ENCODE peak calls at places on chromosomes 5 and 9, in five cellular contexts. One of them, this sample, is unnamed.

GRCh38 chr9:136533775-136534157 is 12.1 kb downstream of the NOTCH1 start:
- DNase-seq in adrenal gland: no peak
- DNase-seq in neural crest cell: no peak
- DNase-seq in colonic mucosa: peak; percentile 74
- DNase-seq in fibroblast of mammary gland: no peak
- DNase-seq in this sample: no peak

GRCh38 chr9:93186151-93186715 is 2.3 kb downstream of the WNK2 start:
- DNase-seq in adrenal gland: no peak
- DNase-seq in neural crest cell: no peak
- DNase-seq in colonic mucosa: peak; percentile 42
- DNase-seq in fibroblast of mammary gland: no peak
- DNase-seq in this sample: no peak

GRCh38 chr5:159377653-159378052 is 47.4 kb upstream of the IL12B start:
- DNase-seq in adrenal gland: no peak
- DNase-seq in neural crest cell: no peak
- DNase-seq in colonic mucosa: no peak
- DNase-seq in fibroblast of mammary gland: no peak
- DNase-seq in this sample: no peak

GRCh38 chr5:24163091-24163490 is 481.7 kb downstream of the CDH10 start:
- DNase-seq in adrenal gland: no peak
- DNase-seq in neural crest cell: no peak
- DNase-seq in colonic mucosa: no peak
- DNase-seq in fibroblast of mammary gland: peak; percentile 35
- DNase-seq in this sample: no peak

GRCh38 chr9:127893392-127893791 is 6.0 kb downstream of the ST6GALNAC6 start:
- DNase-seq in adrenal gland: no peak
- DNase-seq in neural crest cell: no peak
- DNase-seq in colonic mucosa: no peak
- DNase-seq in fibroblast of mammary gland: no peak
- DNase-seq in this sample: no peak

GRCh38 chr9:129775443-129775842 is 22.6 kb upstream of the PTGES start:
- DNase-seq in adrenal gland: no peak
- DNase-seq in neural crest cell: no peak
- DNase-seq in colonic mucosa: no peak
- DNase-seq in fibroblast of mammary gland: no peak
- DNase-seq in this sample: no peak

GRCh38 chr9:116506685-116507084 is 180.4 kb upstream of the TRIM32 start:
- DNase-seq in adrenal gland: no peak
- DNase-seq in neural crest cell: no peak
- DNase-seq in colonic mucosa: no peak
- DNase-seq in fibroblast of mammary gland: peak; percentile 76
- DNase-seq in this sample: no peak

GRCh38 chr5:54309751-54310432 is 481 bp downstream of the ARL15 start:
- DNase-seq in adrenal gland: peak; percentile 46
- DNase-seq in neural crest cell: peak; percentile 5
- DNase-seq in colonic mucosa: peak; percentile 61
- DNase-seq in fibroblast of mammary gland: no peak
- DNase-seq in this sample: peak; percentile 55

GRCh38 chr5:127419007-127419406 is 98.4 kb upstream of the PRRC1 start:
- DNase-seq in adrenal gland: no peak
- DNase-seq in neural crest cell: no peak
- DNase-seq in colonic mucosa: no peak
- DNase-seq in fibroblast of mammary gland: no peak
- DNase-seq in this sample: no peak

GRCh38 chr5:90402521-90403255 is 6.9 kb downstream of the CETN3 start:
- DNase-seq in adrenal gland: no peak
- DNase-seq in neural crest cell: no peak
- DNase-seq in colonic mucosa: no peak
- DNase-seq in fibroblast of mammary gland: no peak
- DNase-seq in this sample: no peak

GRCh38 chr5:74865293-74865798 is 841 bp downstream of the FAM169A start:
- DNase-seq in adrenal gland: no peak
- DNase-seq in neural crest cell: no peak
- DNase-seq in colonic mucosa: peak; percentile 28
- DNase-seq in fibroblast of mammary gland: no peak
- DNase-seq in this sample: no peak

GRCh38 chr5:78560456-78560855 is 88.1 kb downstream of the LHFPL2 start:
- DNase-seq in adrenal gland: no peak
- DNase-seq in neural crest cell: no peak
- DNase-seq in colonic mucosa: no peak
- DNase-seq in fibroblast of mammary gland: no peak
- DNase-seq in this sample: no peak

GRCh38 chr5:149700347-149700746 is 29.8 kb upstream of the PPARGC1B start:
- DNase-seq in adrenal gland: no peak
- DNase-seq in neural crest cell: no peak
- DNase-seq in colonic mucosa: no peak
- DNase-seq in fibroblast of mammary gland: no peak
- DNase-seq in this sample: no peak

GRCh38 chr5:149706158-149706557 is 24.0 kb upstream of the PPARGC1B start:
- DNase-seq in adrenal gland: no peak
- DNase-seq in neural crest cell: no peak
- DNase-seq in colonic mucosa: no peak
- DNase-seq in fibroblast of mammary gland: no peak
- DNase-seq in this sample: no peak

GRCh38 chr5:149702607-149702952 is 27.5 kb upstream of the PPARGC1B start:
- DNase-seq in adrenal gland: no peak
- DNase-seq in neural crest cell: no peak
- DNase-seq in colonic mucosa: no peak
- DNase-seq in fibroblast of mammary gland: no peak
- DNase-seq in this sample: no peak

GRCh38 chr5:149707097-149707496 is 23.0 kb upstream of the PPARGC1B start:
- DNase-seq in adrenal gland: no peak
- DNase-seq in neural crest cell: no peak
- DNase-seq in colonic mucosa: no peak
- DNase-seq in fibroblast of mammary gland: no peak
- DNase-seq in this sample: no peak

DNA sequence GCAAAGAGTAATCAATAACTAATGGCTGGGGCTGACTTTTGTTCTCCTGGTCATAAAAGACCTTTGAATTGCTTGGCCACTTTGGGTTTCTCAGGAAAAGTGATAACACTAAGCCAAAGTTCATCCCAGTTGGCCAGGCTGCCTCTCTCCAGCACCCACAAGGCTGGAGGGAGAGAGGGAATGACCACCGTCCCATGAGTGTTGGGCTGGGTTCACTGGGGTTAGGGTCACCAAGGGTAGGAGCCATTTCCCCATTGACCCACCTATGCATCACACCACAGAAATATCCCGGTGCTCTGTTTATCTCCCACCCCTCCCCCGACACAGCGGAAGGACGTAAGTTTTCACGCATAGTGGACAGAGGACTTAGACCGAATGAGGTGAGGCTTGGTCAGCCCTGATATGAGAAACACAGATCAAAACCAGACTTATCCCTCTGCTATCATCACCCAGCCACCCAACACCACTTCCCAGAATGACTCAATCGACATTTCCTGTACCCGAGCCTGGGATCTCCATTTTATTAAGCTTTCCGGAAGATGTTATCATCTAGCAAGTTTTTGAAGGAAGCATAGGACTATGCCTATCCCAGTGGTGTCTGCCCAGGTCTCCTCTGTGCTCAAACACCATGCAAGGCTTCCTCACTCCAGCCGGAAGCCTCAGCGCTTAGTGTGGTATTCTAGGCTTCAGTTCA is 27.0 kb upstream of the PPARGC1B start:
- DNase-seq in adrenal gland: no peak
- DNase-seq in neural crest cell: no peak
- DNase-seq in colonic mucosa: no peak
- DNase-seq in fibroblast of mammary gland: no peak
- DNase-seq in this sample: no peak
- TF ChIP-seq CTCF in adrenal gland: no peak
- TF ChIP-seq CTCF in neural crest cell: no peak
- TF ChIP-seq CTCF in colonic mucosa: no peak
- TF ChIP-seq CTCF in fibroblast of mammary gland: no peak
- TF ChIP-seq CTCF in this sample: no peak

DNA sequence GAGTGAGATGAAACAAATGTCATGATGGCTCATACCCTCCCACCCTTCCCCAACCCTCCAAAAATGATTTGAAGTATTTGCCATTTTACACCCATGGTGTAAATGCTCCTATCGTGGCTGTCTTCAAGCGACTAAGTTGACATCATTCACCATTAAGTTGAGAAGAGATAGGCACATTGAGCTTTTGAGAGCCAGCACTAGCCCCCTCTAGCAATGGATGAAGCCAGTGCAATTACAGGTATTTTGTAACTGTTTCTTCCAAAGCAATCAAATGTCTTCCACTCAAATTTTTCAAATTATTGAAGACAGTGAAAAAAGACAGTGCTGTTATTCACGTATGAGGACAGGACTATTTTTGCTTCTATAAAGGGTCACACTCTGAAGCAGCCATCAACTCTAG is 371.5 kb upstream of the KLF4 start:
- DNase-seq in adrenal gland: no peak
- DNase-seq in neural crest cell: no peak
- DNase-seq in colonic mucosa: no peak
- DNase-seq in fibroblast of mammary gland: no peak
- DNase-seq in this sample: no peak
- TF ChIP-seq CTCF in adrenal gland: no peak
- TF ChIP-seq CTCF in neural crest cell: no peak
- TF ChIP-seq CTCF in colonic mucosa: no peak
- TF ChIP-seq CTCF in fibroblast of mammary gland: peak; percentile 4
- TF ChIP-seq CTCF in this sample: no peak

DNA sequence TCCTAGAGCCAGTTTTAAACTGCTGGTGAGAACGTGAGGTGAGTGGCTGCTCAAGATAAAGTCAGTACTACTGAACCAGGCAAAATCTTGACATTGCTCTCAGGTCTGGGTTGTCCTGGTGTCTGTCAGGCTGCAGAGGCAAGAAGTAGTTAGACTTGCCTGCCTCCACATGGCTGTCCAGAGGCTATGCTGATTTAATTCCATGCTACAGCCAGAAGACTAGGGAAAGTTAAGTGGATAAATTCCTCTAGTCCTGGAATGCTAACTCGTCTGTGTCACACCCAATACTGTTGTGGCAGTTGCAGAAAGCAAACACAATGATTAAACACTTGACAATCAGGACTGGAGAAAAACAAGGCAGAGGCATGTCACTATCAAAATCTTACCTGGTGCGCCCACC is 118.9 kb downstream of the ACER2 start:
- DNase-seq in adrenal gland: no peak
- DNase-seq in neural crest cell: no peak
- DNase-seq in colonic mucosa: no peak
- DNase-seq in fibroblast of mammary gland: no peak
- DNase-seq in this sample: no peak
- TF ChIP-seq CTCF in adrenal gland: no peak
- TF ChIP-seq CTCF in neural crest cell: no peak
- TF ChIP-seq CTCF in colonic mucosa: no peak
- TF ChIP-seq CTCF in fibroblast of mammary gland: no peak
- TF ChIP-seq CTCF in this sample: no peak

DNA sequence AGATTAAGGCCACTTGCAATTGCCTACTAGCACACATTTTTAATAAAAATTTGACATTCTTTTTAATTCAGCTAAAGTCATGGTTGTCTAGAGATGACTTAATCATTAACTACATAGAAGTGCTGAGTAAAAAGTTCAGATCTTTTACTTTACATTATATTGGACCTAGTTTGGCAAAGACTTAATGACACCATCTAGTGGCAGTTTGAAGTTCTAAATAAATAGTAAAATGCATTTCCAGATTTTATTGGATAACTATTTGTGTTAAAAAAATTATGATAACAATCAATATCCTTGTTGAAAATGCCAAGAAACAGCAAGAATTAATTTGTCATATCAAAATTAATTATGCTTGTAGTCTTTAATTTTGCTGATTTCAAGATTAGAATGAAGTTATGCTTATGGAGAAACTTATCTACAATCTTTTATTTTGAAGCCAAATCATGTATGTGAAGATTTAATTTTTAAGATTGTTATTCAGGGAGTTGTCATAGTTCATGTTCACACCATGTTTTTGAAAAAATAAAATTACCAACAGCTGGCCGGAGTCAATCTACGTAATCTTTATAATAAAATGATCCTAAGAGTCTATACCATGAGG is 69.6 kb upstream of the PJA2 start:
- DNase-seq in adrenal gland: no peak
- DNase-seq in neural crest cell: no peak
- DNase-seq in colonic mucosa: no peak
- DNase-seq in fibroblast of mammary gland: peak; percentile 43
- DNase-seq in this sample: no peak
- TF ChIP-seq CTCF in adrenal gland: peak; percentile 45
- TF ChIP-seq CTCF in neural crest cell: peak; percentile 70
- TF ChIP-seq CTCF in colonic mucosa: peak; percentile 40
- TF ChIP-seq CTCF in fibroblast of mammary gland: peak; percentile 45
- TF ChIP-seq CTCF in this sample: peak; percentile 41

DNA sequence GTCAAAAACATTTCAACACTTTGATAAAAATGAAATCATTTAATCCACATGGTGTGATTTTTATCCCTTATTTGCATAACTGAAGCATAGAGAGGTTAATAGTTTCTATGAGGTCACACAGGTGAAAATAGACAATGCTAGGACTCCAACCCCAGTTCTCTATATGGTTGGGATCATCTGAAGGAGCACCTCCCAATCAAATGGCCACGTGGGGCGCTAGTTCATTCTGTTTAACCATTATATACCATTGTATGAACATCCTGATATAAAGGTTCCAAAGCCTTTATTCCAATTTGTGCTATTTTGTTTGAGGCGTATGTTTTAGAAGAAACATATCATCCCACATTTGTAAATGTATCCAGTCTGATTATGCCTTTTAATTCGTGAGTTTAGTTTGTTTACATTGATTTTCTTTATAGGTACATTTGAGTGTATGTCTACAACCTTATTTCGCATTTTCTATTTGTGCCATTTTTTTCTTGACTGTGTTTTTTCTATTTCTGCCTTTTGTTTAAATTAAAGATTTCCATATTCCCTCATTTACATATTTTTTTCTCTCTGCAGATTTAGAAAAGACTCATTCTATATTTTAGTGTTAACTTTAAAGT is 1092.0 kb downstream of the MAT2B start:
- DNase-seq in adrenal gland: no peak
- DNase-seq in neural crest cell: no peak
- DNase-seq in colonic mucosa: no peak
- DNase-seq in fibroblast of mammary gland: no peak
- DNase-seq in this sample: no peak
- TF ChIP-seq CTCF in adrenal gland: no peak
- TF ChIP-seq CTCF in neural crest cell: peak; percentile 61
- TF ChIP-seq CTCF in colonic mucosa: no peak
- TF ChIP-seq CTCF in fibroblast of mammary gland: peak; percentile 31
- TF ChIP-seq CTCF in this sample: peak; percentile 50

GRCh38 chr5:178113841-178114324 is 551 bp downstream of the N4BP3 start:
- DNase-seq in adrenal gland: no peak
- DNase-seq in neural crest cell: no peak
- DNase-seq in colonic mucosa: no peak
- DNase-seq in fibroblast of mammary gland: no peak
- DNase-seq in this sample: peak; percentile 29
- TF ChIP-seq CTCF in adrenal gland: no peak
- TF ChIP-seq CTCF in neural crest cell: no peak
- TF ChIP-seq CTCF in colonic mucosa: no peak
- TF ChIP-seq CTCF in fibroblast of mammary gland: no peak
- TF ChIP-seq CTCF in this sample: no peak

This sample was measured in progenitor cell of endocrine pancreas.